ENCODE peak calls at places on chromosomes 12 and 14, in seven cellular contexts. H is esophagus muscularis mucosa; O is fibroblast of lung; G is A673; I is CD8-positive, alpha-beta T cell; R is adrenal gland; B is tibial artery. F is an unnamed sample.

GRCh38 chr12:117013726-117014125 is 85.5 kb downstream of the TESC start:
- DNase-seq in H (no peak), O (no peak), G (no peak), I (no peak), R (no peak), B (no peak), F (no peak)

GRCh38 chr14:82755923-82756322 is 1222.3 kb upstream of the SEL1L start:
- DNase-seq in H (no peak), O (peak; percentile 25), G (no peak), I (no peak), R (no peak), B (no peak), F (no peak)

GRCh38 chr14:21543426-21544350 is 17.5 kb upstream of the SALL2 start:
- DNase-seq in H (no peak), O (no peak), G (no peak), I (no peak), R (no peak), B (no peak), F (no peak)

GRCh38 chr12:14239935-14240872 is 125.3 kb upstream of the ATF7IP start:
- DNase-seq in H (no peak), O (no peak), G (peak; percentile 82), I (no peak), R (no peak), B (no peak), F (no peak)

GRCh38 chr14:23405516-23406025 is 2.5 kb downstream of the MYH6 start:
- DNase-seq in H (no peak), O (no peak), G (no peak), I (no peak), R (no peak), B (no peak), F (no peak)

GRCh38 chr12:2552000-2552399 is 242.8 kb upstream of the FKBP4 start:
- DNase-seq in H (no peak), O (no peak), G (no peak), I (no peak), R (no peak), B (no peak), F (no peak)

GRCh38 chr14:104247336-104248202 is 109.2 kb downstream of the KIF26A start:
- DNase-seq in H (no peak), O (no peak), G (no peak), I (no peak), R (no peak), B (peak; percentile 50), F (no peak)

GRCh38 chr12:11727133-11727664 is 77.7 kb downstream of the ETV6 start:
- DNase-seq in H (no peak), O (no peak), G (no peak), I (peak; percentile 3), R (no peak), B (no peak), F (no peak)

DNA sequence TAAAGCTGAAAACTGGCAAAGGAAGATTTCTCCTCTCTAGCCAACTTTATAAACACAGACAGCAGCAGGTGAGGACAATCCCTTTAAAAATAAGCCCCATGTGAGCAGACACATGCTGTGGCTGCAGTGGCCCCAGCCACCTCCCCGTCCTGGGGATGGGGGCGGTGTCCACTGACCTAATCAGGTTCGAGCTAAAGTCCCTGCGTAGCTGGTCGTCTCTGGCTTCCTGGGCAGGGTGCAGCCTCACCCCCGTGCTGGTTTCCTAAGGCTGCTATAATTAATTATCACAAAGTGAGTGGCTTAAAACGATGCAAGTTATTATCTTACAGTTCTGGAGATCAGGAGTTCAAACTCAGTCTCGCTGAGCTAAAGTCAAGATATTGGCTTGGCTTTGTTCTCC is 1.0 kb downstream of the BDKRB1 start:
- DNase-seq in H (no peak), O (no peak), G (no peak), I (no peak), R (no peak), B (peak; percentile 27), F (no peak)
- H3K4me3 ChIP-seq in H (no peak overlapping the region), O (peak overlapping the region; percentile 52), G (no peak overlapping the region), I (no peak overlapping the region), R (no peak overlapping the region), B (no peak overlapping the region), F (no peak overlapping the region)

GRCh38 chr14:67477926-67478915 is 10.3 kb downstream of the TMEM229B start:
- DNase-seq in H (no peak), O (no peak), G (no peak), I (no peak), R (no peak), B (no peak), F (no peak)

GRCh38 chr14:67474366-67474765 is 14.2 kb downstream of the TMEM229B start:
- DNase-seq in H (no peak), O (no peak), G (no peak), I (no peak), R (no peak), B (no peak), F (no peak)

GRCh38 chr14:67472726-67473125 is 15.8 kb downstream of the TMEM229B start:
- DNase-seq in H (no peak), O (no peak), G (no peak), I (no peak), R (no peak), B (no peak), F (no peak)

GRCh38 chr14:67469954-67470353 is 18.6 kb downstream of the TMEM229B start:
- DNase-seq in H (no peak), O (no peak), G (no peak), I (no peak), R (no peak), B (no peak), F (no peak)

DNA sequence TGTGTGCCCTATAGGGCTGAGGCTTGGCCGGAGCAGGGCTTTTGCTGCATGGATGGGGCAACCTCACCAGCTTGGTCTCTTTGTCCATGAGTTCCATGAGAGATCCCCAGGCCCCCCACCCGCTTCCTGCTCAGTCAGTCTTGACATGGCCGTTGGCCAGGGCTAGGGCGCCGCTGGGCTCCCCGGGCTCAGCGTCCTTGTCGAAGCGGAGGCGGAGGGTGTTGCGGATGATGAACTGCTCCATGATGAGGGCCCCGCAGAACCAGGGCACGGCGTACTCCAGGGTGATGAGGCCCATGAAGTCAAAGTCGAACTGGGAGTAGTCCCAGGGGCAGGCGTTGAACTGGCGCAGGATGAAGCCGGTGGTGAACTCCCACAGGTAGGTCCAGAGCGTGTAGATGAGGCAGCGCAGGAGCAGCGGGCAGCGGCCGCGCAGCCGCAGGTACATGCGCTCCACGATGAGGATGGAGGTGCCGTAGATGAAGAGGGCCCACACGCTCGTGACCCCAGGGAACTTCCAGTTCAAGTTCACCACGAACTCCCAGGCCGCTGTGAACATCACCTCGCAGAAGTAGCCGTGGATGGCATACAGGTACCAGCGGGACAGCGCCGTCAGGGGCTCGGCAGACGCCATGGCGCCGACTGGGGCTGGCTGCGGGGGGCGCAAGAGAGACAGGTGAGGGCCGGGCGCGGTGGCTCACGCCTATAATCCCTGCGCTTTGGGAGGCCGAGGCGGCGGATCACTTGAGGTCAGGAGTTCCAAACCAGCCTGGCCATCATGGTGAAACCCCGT is 15.0 kb downstream of the TMEM229B start:
- DNase-seq in H (no peak), O (no peak), G (no peak), I (no peak), R (no peak), B (no peak), F (no peak)
- TF ChIP-seq CTCF in H (no peak), O (no peak), G (no peak), I (no peak), R (no peak), B (no peak), F (no peak)

GRCh38 chr12:120266180-120266535 is 628 bp upstream of the PXN start:
- DNase-seq in H (no peak), O (no peak), G (no peak), I (no peak), R (no peak), B (no peak), F (no peak)

GRCh38 chr12:120264086-120264485 is 1.4 kb downstream of the PXN start:
- DNase-seq in H (no peak), O (no peak), G (no peak), I (no peak), R (no peak), B (no peak), F (no peak)

GRCh38 chr12:120264511-120265202 is 873 bp downstream of the PXN start:
- DNase-seq in H (no peak), O (no peak), G (no peak), I (no peak), R (no peak), B (no peak), F (no peak)

GRCh38 chr12:120265483-120266179 is at the start of gene PXN:
- DNase-seq in H (no peak), O (peak; percentile 80), G (peak; percentile 86), I (peak; percentile 80), R (peak; percentile 95), B (peak; percentile 91), F (peak; percentile 88)

GRCh38 chr12:120265203-120265482 is 387 bp downstream of the PXN start:
- DNase-seq in H (no peak), O (no peak), G (no peak), I (no peak), R (peak; percentile 49), B (no peak), F (no peak)
- H3K4me1 ChIP-seq in H (peaks cover 56% of the 10 kb centered on the region), O (peaks cover 11% of the 10 kb centered on the region), G (peaks cover 28% of the 10 kb centered on the region), I (peaks cover 45% of the 10 kb centered on the region), R (peaks cover 27% of the 10 kb centered on the region), B (peaks cover 26% of the 10 kb centered on the region), F (peaks cover 8% of the 10 kb centered on the region)

DNA sequence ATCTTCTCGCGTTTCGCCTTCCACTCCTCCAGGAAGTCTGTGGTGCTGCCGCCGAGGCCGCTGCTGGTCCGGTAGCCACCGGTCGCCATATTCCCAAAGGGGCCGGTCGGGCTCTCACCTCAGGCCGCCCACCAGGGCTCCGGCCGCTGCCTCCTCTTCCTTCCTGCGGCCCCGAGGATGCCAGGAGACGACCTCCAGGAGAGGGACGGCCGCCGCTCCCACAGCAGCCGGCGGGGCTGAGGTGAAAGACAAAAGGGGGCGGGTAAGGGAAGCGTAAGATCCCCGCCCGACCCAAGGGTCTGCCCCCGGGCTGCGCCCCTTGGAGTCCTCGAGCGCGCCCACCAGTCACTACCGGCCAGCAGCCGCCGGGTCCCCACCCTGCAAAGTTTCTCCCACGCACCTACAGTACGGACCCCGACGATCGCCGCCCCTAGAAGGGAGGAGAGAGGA is 583 bp downstream of the PAWR start:
- DNase-seq in H (no peak), O (no peak), G (peak; percentile 45), I (no peak), R (peak; percentile 43), B (peak; percentile 70), F (peak; percentile 35)
- H3K4me3 ChIP-seq in H (peak overlapping the region; percentile 86), O (peak overlapping the region; percentile 87), G (peak overlapping the region; percentile 90), I (peak overlapping the region; percentile 50), R (peak overlapping the region; percentile 60), B (peak overlapping the region; percentile 93), F (peak overlapping the region; percentile 94)

DNA sequence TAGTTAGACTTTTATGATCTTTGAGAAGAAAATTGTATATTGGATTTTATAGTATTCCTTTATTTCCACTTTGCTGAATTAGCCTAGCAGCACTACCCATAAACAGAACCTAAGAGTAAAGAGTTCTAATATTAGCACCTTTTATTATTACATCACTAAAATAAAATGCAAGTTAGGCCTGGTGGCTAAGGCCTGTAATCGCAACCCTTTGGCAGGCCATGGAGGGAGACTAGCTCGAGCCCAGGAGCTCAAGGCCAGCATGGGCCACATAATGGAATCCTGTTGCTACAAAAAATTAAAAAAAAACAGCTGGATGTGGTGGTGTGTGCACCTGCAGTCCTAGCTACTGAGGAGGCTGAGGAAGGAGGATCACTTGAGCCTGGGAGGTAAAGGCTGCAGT is 288.2 kb downstream of the TRHDE start:
- DNase-seq in H (no peak), O (no peak), G (no peak), I (no peak), R (no peak), B (no peak), F (no peak)
- TF ChIP-seq CTCF in H (no peak), O (no peak), G (no peak), I (no peak), R (no peak), B (no peak), F (no peak)

F was measured in cardiac muscle cell.